ENCODE peak calls at places on chromosomes 6 and 20, in eight cellular contexts. P is CD8-positive, alpha-beta T cell; K is mammary epithelial cell; Q is HCT116; W is stomach; A is sigmoid colon; D is IMR-90; C is NT2/D1. V is an unnamed sample.

GRCh38 chr6:115984809-115985208 is 75.9 kb downstream of the FRK start:
- DNase-seq in K (no peak), D (no peak), W (no peak), A (no peak), P (no peak), Q (no peak), C (no peak), V (no peak)

GRCh38 chr20:60786686-60787217 is 465.3 kb upstream of the CDH4 start:
- DNase-seq in K (no peak), Q (no peak), C (no peak), W (no peak), A (no peak), P (no peak), D (no peak), V (no peak)

GRCh38 chr20:46324960-46325703 is 16.8 kb upstream of the CDH22 start:
- DNase-seq in A (no peak), D (peak; percentile 7), Q (no peak), P (no peak), C (peak; percentile 38), K (no peak), W (peak; percentile 37), V (no peak)

GRCh38 chr6:96725276-96725675 is 112.0 kb downstream of the GPR63 start:
- DNase-seq in A (no peak), W (no peak), D (no peak), P (no peak), K (no peak), Q (no peak), C (no peak), V (no peak)

GRCh38 chr6:164477126-164477525 is 832.3 kb downstream of the C6orf118 start:
- DNase-seq in A (no peak), W (no peak), C (no peak), D (no peak), Q (no peak), K (no peak), P (no peak), V (no peak)

GRCh38 chr6:21360353-21360752 is 233.2 kb upstream of the SOX4 start:
- DNase-seq in W (peak; percentile 33), C (no peak), Q (no peak), A (no peak), P (no peak), D (no peak), K (peak; percentile 42), V (no peak)

GRCh38 chr6:34527751-34528670 is 28.1 kb downstream of the SPDEF start:
- DNase-seq in K (no peak), Q (no peak), P (no peak), D (no peak), W (no peak), C (no peak), A (no peak), V (no peak)

GRCh38 chr6:21856844-21857243 is 263.3 kb downstream of the SOX4 start:
- DNase-seq in D (peak; percentile 69), K (peak; percentile 85), P (no peak), A (no peak), W (no peak), Q (no peak), C (no peak), V (no peak)

GRCh38 chr20:59830107-59831023 is 103.1 kb downstream of the SYCP2 start:
- DNase-seq in D (no peak), P (no peak), C (no peak), W (no peak), K (peak; percentile 17), Q (no peak), A (no peak), V (no peak)

GRCh38 chr6:133854633-133855598 is 34.0 kb upstream of the TCF21 start:
- DNase-seq in K (no peak), P (no peak), A (no peak), D (no peak), W (no peak), Q (no peak), C (no peak), V (no peak)

GRCh38 chr20:24577271-24577909 is 108.0 kb downstream of the SYNDIG1 start:
- DNase-seq in W (no peak), A (no peak), K (no peak), C (no peak), P (no peak), D (no peak), Q (no peak), V (no peak)

GRCh38 chr20:20710847-20711315 is 1.6 kb downstream of the RALGAPA2 start:
- DNase-seq in D (no peak), C (no peak), Q (no peak), K (peak; percentile 52), A (no peak), W (peak; percentile 77), P (no peak), V (no peak)

GRCh38 chr6:88380618-88381288 is 214.6 kb upstream of the CNR1 start:
- DNase-seq in P (no peak), A (no peak), K (no peak), Q (no peak), C (no peak), W (no peak), D (no peak), V (no peak)

GRCh38 chr20:13492001-13492480 is 146.7 kb downstream of the TASP1 start:
- DNase-seq in Q (no peak), D (peak; percentile 72), P (no peak), K (peak; percentile 80), W (no peak), A (peak; percentile 67), C (peak; percentile 55), V (no peak)

GRCh38 chr6:29531668-29532067 is 27.9 kb downstream of the UBD start:
- DNase-seq in A (no peak), C (no peak), Q (no peak), K (peak; percentile 42), W (no peak), P (no peak), D (no peak), V (no peak)

DNA sequence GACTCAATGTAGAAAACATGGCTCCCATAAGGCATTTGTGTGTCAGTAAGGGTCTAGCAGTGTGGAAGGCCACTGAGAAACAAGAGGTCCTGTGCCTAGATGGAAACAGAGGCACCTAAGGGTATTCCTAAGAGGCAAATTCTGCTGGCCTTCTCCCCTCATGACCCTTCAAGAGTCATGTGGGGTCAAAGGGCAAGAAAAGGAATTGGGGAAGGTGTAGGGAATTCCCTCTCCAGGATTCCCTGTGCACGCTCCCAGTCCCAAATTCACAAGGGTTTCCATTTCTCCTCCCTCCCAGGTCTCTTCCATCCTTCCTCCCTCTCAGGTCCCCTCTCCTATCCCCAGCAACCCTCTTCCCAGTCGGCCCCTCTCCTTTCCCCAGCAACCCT is 568 bp downstream of the AGPAT1 start:
- DNase-seq in K (no peak), D (no peak), P (no peak), W (no peak), A (no peak), C (no peak), Q (no peak), V (no peak)
- H3K9me3 ChIP-seq in K (no peaks in the 10 kb centered on the region), D (no peaks in the 10 kb centered on the region), P (no peaks in the 10 kb centered on the region), W (no peaks in the 10 kb centered on the region), A (no peaks in the 10 kb centered on the region), C (no peaks in the 10 kb centered on the region), Q (no peaks in the 10 kb centered on the region), V (no peaks in the 10 kb centered on the region)

DNA sequence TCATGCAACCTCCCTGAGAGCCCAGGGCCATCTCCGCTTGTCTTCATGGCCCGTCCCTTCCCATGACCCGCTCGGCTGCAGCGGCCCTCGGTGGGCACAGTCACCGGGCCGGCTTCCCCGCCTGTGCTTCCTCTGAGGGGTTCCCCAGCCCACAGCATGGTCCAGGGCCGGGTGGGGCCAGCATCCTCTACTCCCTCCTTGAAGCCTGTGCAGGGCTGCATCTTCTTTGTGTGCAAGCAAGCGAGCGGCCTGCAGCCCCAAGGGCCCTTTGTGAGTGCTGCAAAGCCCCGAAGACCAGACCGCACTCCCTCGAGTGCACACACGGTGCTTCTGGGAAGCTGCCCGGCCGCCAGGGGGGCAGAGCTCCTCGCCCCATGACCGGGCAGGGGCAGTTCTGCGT is 265.8 kb downstream of the TAF4 start:
- DNase-seq in W (no peak), K (no peak), D (no peak), C (no peak), Q (no peak), P (no peak), A (no peak), V (no peak)
- H3K27me3 ChIP-seq in W (no peaks in the 10 kb centered on the region), K (no peaks in the 10 kb centered on the region), D (peaks cover 9% of the 10 kb centered on the region), C (peaks cover 68% of the 10 kb centered on the region), Q (peaks cover 15% of the 10 kb centered on the region), P (no peaks in the 10 kb centered on the region), A (peaks cover 30% of the 10 kb centered on the region), V (no peaks in the 10 kb centered on the region)

GRCh38 chr20:49685809-49686208 is 27.9 kb downstream of the B4GALT5 start:
- DNase-seq in Q (no peak), D (peak; percentile 72), A (no peak), W (no peak), K (no peak), P (no peak), C (no peak), V (no peak)
- H3K4me1 ChIP-seq in Q (peaks cover 86% of the 10 kb centered on the region), D (peaks cover 7% of the 10 kb centered on the region), A (peaks cover 68% of the 10 kb centered on the region), W (peaks cover 100% of the 10 kb centered on the region), K (peaks cover 19% of the 10 kb centered on the region), P (no peaks in the 10 kb centered on the region), C (no peaks in the 10 kb centered on the region), V (no peaks in the 10 kb centered on the region)

GRCh38 chr20:56211051-56211450 is 37.5 kb upstream of the MC3R start:
- DNase-seq in P (no peak), Q (no peak), C (no peak), A (no peak), K (no peak), W (no peak), D (no peak), V (no peak)

GRCh38 chr20:56205350-56205749 is 43.2 kb upstream of the MC3R start:
- DNase-seq in D (no peak), Q (no peak), P (no peak), W (no peak), C (no peak), K (peak; percentile 33), A (no peak), V (no peak)

GRCh38 chr20:56208121-56208520 is 40.4 kb upstream of the MC3R start:
- DNase-seq in P (no peak), C (no peak), K (no peak), Q (no peak), W (no peak), A (no peak), D (no peak), V (no peak)

GRCh38 chr20:56204206-56204605 is 44.3 kb upstream of the MC3R start:
- DNase-seq in P (no peak), K (no peak), C (no peak), W (no peak), A (no peak), D (no peak), Q (no peak), V (no peak)

DNA sequence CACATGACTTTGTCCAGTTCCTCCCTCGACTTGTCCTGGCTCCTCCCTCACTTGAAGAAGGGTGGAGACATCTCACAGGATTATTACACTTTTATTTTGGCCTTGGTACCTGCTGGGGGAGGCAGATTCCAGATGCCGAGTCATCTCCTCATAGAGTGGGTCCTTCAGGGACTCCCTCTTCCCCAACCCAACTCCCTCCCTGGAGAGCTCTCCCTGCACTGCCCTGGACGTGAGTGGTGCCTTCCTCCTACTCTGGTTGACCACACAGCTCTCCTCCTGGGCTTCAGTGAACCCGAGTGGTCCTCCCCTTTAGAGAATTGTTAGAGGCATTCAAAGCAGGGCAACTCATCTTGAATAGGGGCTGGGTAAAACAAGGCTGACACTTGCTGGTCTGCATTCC is 40.9 kb upstream of the MC3R start:
- DNase-seq in D (no peak), A (no peak), K (no peak), W (no peak), P (no peak), Q (no peak), C (no peak), V (no peak)
- H3K9me3 ChIP-seq in D (peaks cover 5% of the 10 kb centered on the region), A (no peaks in the 10 kb centered on the region), K (no peaks in the 10 kb centered on the region), W (no peaks in the 10 kb centered on the region), P (no peaks in the 10 kb centered on the region), Q (no peaks in the 10 kb centered on the region), C (peaks cover 21% of the 10 kb centered on the region), V (no peaks in the 10 kb centered on the region)